ENCODE peak calls at places on chromosomes 4 and X, in five cellular contexts. B, K, R, Z and A are unnamed samples.
A peak's percentile ranks its signal among the peaks of the same experiment; 100 is the strongest.

GRCh38 chr4:141021397-141022194 is 111.7 kb downstream of the RNF150 start:
- DNase-seq in B (no peak), Z (no peak), R (no peak), K (no peak), A (peak; percentile 16)

GRCh38 chr4:117474987-117475386 is 389.6 kb upstream of the TRAM1L1 start:
- DNase-seq in K (no peak), B (no peak), Z (no peak), R (no peak), A (no peak)

GRCh38 chr4:173917255-173917960 is 366.1 kb downstream of the FBXO8 start:
- DNase-seq in R (no peak), B (peak; percentile 90), Z (no peak), K (no peak), A (peak; percentile 37)

GRCh38 chr4:107863416-107863815 is 38.7 kb downstream of the SGMS2 start:
- DNase-seq in R (no peak), K (no peak), B (peak; percentile 28), Z (no peak), A (no peak)

GRCh38 chr4:8747467-8747841 is 124.2 kb downstream of the HMX1 start:
- DNase-seq in K (no peak), Z (no peak), B (no peak), R (no peak), A (no peak)

GRCh38 chr4:81913427-81913878 is 441.7 kb upstream of the RASGEF1B start:
- DNase-seq in R (no peak), B (peak; percentile 29), Z (no peak), K (peak; percentile 74), A (peak; percentile 35)

GRCh38 chr4:27316176-27316575 is 455.5 kb downstream of the STIM2 start:
- DNase-seq in R (no peak), Z (no peak), B (no peak), K (peak; percentile 10), A (no peak)

GRCh38 chr4:78242071-78242470 is 184.9 kb downstream of the FRAS1 start:
- DNase-seq in B (peak; percentile 17), R (no peak), Z (no peak), K (no peak), A (peak; percentile 36)

GRCh38 chrX:68748030-68748429 is 80.8 kb upstream of the EFNB1 start:
- DNase-seq in B (no peak), Z (no peak), K (no peak), R (no peak), A (no peak)

GRCh38 chr4:3190549-3190948 is 58.4 kb upstream of the MSANTD1 start:
- DNase-seq in R (no peak), K (no peak), B (no peak), Z (no peak), A (no peak)

GRCh38 chr4:181528570-181529184 is 714.5 kb upstream of the TENM3 start:
- DNase-seq in R (peak; percentile 77), K (peak; percentile 88), Z (peak; percentile 19), B (peak; percentile 80), A (peak; percentile 66)

GRCh38 chr4:628821-629635 is 3.7 kb downstream of the PDE6B start:
- DNase-seq in Z (no peak), B (no peak), R (peak; percentile 40), K (peak; percentile 2), A (no peak)

GRCh38 chrX:151042852-151043251 is 59.7 kb downstream of the HMGB3 start:
- DNase-seq in B (no peak), R (no peak), Z (no peak), K (no peak), A (no peak)

GRCh38 chrX:148161661-148162060 is 180.5 kb downstream of the FMR1NB start:
- DNase-seq in K (no peak), Z (no peak), R (no peak), B (no peak), A (no peak)

GRCh38 chr4:57303012-57303751 is 193.0 kb upstream of the IGFBP7 start:
- DNase-seq in B (no peak), R (no peak), Z (no peak), K (no peak), A (no peak)

GRCh38 chrX:71859637-71860036 is 51.0 kb upstream of the NHSL2 start:
- DNase-seq in B (peak; percentile 41), Z (no peak), R (no peak), K (peak; percentile 62), A (peak; percentile 36)
- TF ChIP-seq CTCF in B (peak; percentile 46), Z (peak; percentile 40), R (peak; percentile 64), K (peak; percentile 61), A (peak; percentile 59)

GRCh38 chrX:101383679-101384078 is 2.3 kb downstream of the BTK start:
- DNase-seq in Z (no peak), R (no peak), K (no peak), B (no peak), A (no peak)

GRCh38 chrX:101385026-101385684 is 836 bp downstream of the BTK start:
- DNase-seq in R (no peak), Z (no peak), K (no peak), B (no peak), A (no peak)

GRCh38 chrX:101388604-101389003 is 2.2 kb upstream of the RPL36A start:
- DNase-seq in Z (no peak), R (no peak), K (no peak), B (no peak), A (no peak)

GRCh38 chrX:101386542-101386885 is 523 bp upstream of the BTK start:
- DNase-seq in B (no peak), K (no peak), R (no peak), Z (no peak), A (no peak)

GRCh38 chrX:101385795-101386541 is at the start of gene BTK:
- DNase-seq in R (no peak), Z (no peak), K (no peak), B (no peak), A (no peak)
- H3K4me3 ChIP-seq in R (no peak within 1 kb of the TSS), Z (no peak within 1 kb of the TSS), K (no peak within 1 kb of the TSS), B (no peak within 1 kb of the TSS), A (no peak within 1 kb of the TSS)

DNA sequence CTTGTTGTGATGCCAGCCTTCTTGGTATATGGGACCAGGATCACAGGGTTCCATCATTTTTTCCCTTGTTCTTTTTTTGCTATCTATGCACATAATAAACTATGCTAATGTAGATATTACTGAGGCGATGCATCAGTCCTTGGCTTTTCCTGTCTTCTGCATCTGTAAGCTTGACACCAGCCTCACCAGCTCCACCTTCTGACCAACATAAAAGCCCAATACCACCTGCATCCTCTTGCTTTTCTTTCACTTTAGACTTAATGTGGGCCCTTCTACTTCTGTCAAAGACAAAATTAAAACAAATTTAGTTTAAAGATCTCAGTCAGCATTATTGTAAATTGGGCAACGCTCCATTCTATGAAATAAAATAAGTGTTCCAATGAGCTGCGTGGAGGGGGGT is 1718.8 kb upstream of the PCDH10 start:
- DNase-seq in B (no peak), K (no peak), Z (no peak), R (no peak), A (no peak)
- TF ChIP-seq CTCF in B (no peak), K (no peak), Z (no peak), R (no peak), A (no peak)

DNA sequence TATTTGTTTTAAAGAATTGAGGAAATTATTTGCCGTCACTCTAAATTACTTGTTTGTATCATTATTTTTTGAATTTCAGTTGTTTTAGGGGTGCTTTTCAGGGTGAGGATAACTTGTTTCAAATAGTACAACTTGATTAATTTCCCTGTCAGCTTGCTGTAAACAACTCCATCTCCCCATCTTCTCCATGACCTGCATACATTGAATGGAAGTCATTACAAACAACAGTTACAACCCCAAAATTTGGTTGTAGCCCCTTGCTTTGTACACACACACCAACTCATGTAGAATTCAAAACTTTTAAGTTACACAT is 1.4 kb downstream of the MTHFD2L start:
- DNase-seq in R (no peak), Z (no peak), K (no peak), B (no peak), A (no peak)
- H3K4me3 ChIP-seq in R (no peak overlapping the region), Z (no peak overlapping the region), K (peak overlapping the region; percentile 71), B (peak overlapping the region; percentile 77), A (no peak overlapping the region)

DNA sequence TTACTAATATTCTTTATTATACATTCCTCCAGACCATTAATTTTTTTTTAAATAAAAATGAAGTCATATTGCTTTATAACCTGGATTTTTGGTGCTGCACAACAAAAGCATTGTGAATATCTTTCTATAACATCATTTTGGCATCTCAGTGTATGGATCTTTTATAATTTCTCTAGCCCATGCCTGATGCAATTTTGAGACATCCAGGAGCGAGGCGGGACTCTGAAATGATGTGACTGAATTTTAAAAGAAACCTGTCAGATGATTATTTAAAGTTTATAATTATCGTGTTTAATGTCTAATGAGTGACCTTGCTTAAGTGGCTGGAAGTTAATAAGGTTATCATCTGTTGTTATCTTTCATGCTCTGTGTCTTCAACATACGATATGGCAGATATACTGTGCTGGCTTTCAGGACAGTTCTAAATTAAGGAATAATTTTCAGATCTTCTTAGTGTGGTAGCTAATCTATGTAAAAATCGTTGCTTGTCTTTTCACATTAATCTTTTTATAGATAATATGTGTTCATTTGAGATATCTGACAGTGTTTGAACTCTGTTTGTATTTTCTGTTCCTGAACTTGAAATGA is 58.8 kb downstream of the KIT start:
- DNase-seq in K (no peak), Z (no peak), B (no peak), R (no peak), A (no peak)
- TF ChIP-seq CTCF in K (no peak), Z (no peak), B (no peak), R (no peak), A (no peak)

GRCh38 chrX:330726-331144 is 12.1 kb upstream of the GTPBP6 start:
- DNase-seq in K (no peak), B (no peak), Z (no peak), R (peak; percentile 41), A (no peak)
- H3K4me3 ChIP-seq in K (no peak overlapping the region), B (no peak overlapping the region), Z (no peak overlapping the region), R (no peak overlapping the region), A (no peak overlapping the region)

GRCh38 chr4:74619931-74620702 is 174.2 kb downstream of the BTC start:
- DNase-seq in B (peak; percentile 55), Z (no peak), R (no peak), K (no peak), A (no peak)
- TF ChIP-seq CTCF in B (no peak), Z (no peak), R (no peak), K (no peak), A (no peak)

GRCh38 chrX:2967998-2968909 is 38.1 kb upstream of the ARSH start:
- DNase-seq in K (no peak), Z (no peak), B (peak; percentile 28), R (no peak), A (peak; percentile 50)
- H3K4me3 ChIP-seq in K (no peak overlapping the region), Z (peak overlapping the region; percentile 40), B (no peak overlapping the region), R (no peak overlapping the region), A (peak overlapping the region; percentile 35)

DNA sequence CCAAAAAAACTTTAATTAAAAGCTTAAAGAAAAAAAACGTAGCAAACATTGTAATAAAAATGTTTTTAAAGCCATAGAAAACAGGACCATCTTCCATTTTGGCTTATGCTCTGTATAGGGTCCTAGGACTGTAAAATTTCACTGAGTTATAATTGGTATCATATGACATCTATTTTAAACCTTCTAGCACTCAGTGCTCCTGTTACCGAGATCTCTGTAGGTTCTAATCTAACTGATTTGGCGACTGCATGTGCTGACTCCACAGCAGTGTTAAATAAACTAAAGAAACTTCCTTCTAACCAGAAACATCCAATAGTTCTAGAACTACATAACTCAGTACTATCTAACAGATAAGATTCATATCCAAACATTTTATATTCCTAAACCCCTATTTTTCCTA is at the start of gene ASB11:
- DNase-seq in Z (no peak), K (no peak), R (no peak), B (no peak), A (no peak)
- TF ChIP-seq CTCF in Z (no peak), K (no peak), R (no peak), B (no peak), A (no peak)